ENCODE peak calls at places on chromosomes 3 and 15, in eight cellular contexts. Y is SK-N-SH, R is tibial nerve, S is GM12878, T is esophagus muscularis mucosa, W is K562, J is A549, Q is ovary. K is an unnamed sample.

GRCh38 chr15:67066041-67067021 is 929 bp downstream of the SMAD3 start:
- DNase-seq in J (no peak), T (no peak), W (peak; percentile 59), Q (no peak), R (no peak), Y (peak; percentile 65), S (no peak), K (peak; percentile 89)

GRCh38 chr15:37979597-37979996 is 45.2 kb downstream of the TMCO5A start:
- DNase-seq in R (no peak), S (no peak), Q (no peak), W (no peak), J (no peak), Y (peak; percentile 28), T (no peak), K (peak; percentile 9)

GRCh38 chr15:76155742-76156141 is 96.0 kb downstream of the TMEM266 start:
- DNase-seq in Y (no peak), J (no peak), S (no peak), W (no peak), T (no peak), Q (no peak), R (no peak), K (no peak)

GRCh38 chr15:101162701-101163483 is 89.0 kb downstream of the CHSY1 start:
- DNase-seq in W (no peak), R (no peak), Y (no peak), T (peak; percentile 95), Q (no peak), J (no peak), S (no peak), K (peak; percentile 51)

GRCh38 chr3:44387404-44387803 is 48.8 kb downstream of the TCAIM start:
- DNase-seq in S (no peak), Y (no peak), T (no peak), R (no peak), J (no peak), Q (no peak), W (no peak), K (no peak)

GRCh38 chr15:59203572-59203971 is 3.1 kb upstream of the LDHAL6B start:
- DNase-seq in Y (no peak), R (no peak), S (no peak), W (no peak), Q (no peak), J (no peak), T (no peak), K (no peak)

GRCh38 chr15:75508741-75509532 is 57.4 kb upstream of the SIN3A start:
- DNase-seq in J (peak; percentile 70), Q (no peak), Y (peak; percentile 40), R (no peak), W (peak; percentile 26), T (no peak), S (no peak), K (no peak)

GRCh38 chr3:69724722-69725435 is 14.4 kb upstream of the MITF start:
- DNase-seq in W (peak; percentile 80), J (peak; percentile 47), Y (no peak), S (no peak), Q (no peak), T (no peak), R (no peak), K (no peak)

GRCh38 chr15:60605879-60606304 is 127.0 kb upstream of the ICE2 start:
- DNase-seq in W (no peak), T (no peak), Y (peak; percentile 24), R (no peak), S (no peak), Q (no peak), J (no peak), K (no peak)

GRCh38 chr3:152444029-152444641 is 175.4 kb downstream of the MBNL1 start:
- DNase-seq in J (peak; percentile 73), S (peak; percentile 33), Y (peak; percentile 27), Q (no peak), R (no peak), T (no peak), W (no peak), K (no peak)

GRCh38 chr15:78280289-78281072 is 16.1 kb downstream of the DNAJA4 start:
- DNase-seq in T (no peak), R (no peak), Y (no peak), J (no peak), W (no peak), S (no peak), Q (no peak), K (no peak)

GRCh38 chr3:32859604-32860237 is 41.9 kb downstream of the TRIM71 start:
- DNase-seq in T (no peak), W (no peak), Q (no peak), S (no peak), J (no peak), R (no peak), Y (no peak), K (no peak)

GRCh38 chr3:33911525-33912322 is 113.3 kb downstream of the PDCD6IP start:
- DNase-seq in R (no peak), J (peak; percentile 41), Y (no peak), Q (no peak), S (no peak), W (no peak), T (no peak), K (no peak)

GRCh38 chr15:31377030-31377429 is 50.4 kb downstream of the KLF13 start:
- DNase-seq in J (no peak), Q (no peak), T (no peak), S (no peak), R (no peak), Y (no peak), W (no peak), K (peak; percentile 86)

GRCh38 chr15:25850154-25851111 is 12.7 kb downstream of the ATP10A start:
- DNase-seq in Y (peak; percentile 67), R (peak; percentile 27), W (peak; percentile 71), S (peak; percentile 28), J (peak; percentile 78), Q (peak; percentile 64), T (peak; percentile 96), K (peak; percentile 86)

GRCh38 chr15:68578175-68578959 is 426 bp upstream of the CORO2B start:
- DNase-seq in R (peak; percentile 68), W (no peak), J (peak; percentile 47), S (no peak), T (no peak), Q (peak; percentile 89), Y (peak; percentile 81), K (peak; percentile 63)

GRCh38 chr3:46542344-46542743 is 23.8 kb downstream of the LRRC2 start:
- DNase-seq in W (no peak), Y (no peak), J (no peak), S (no peak), R (no peak), Q (no peak), T (no peak), K (no peak)

GRCh38 chr3:187085021-187085666 is 54.2 kb downstream of the RPL39L start:
- DNase-seq in W (no peak), R (no peak), Y (no peak), T (no peak), S (no peak), J (no peak), Q (no peak), K (no peak)

GRCh38 chr3:21036888-21037287 is 714.1 kb downstream of the ZNF385D start:
- DNase-seq in S (no peak), Y (no peak), W (no peak), Q (no peak), R (no peak), T (no peak), J (no peak), K (no peak)

GRCh38 chr15:87713405-87713995 is 543.0 kb downstream of the NTRK3 start:
- DNase-seq in T (peak; percentile 29), W (no peak), Y (no peak), S (no peak), J (no peak), Q (no peak), R (no peak), K (no peak)

GRCh38 chr15:87712211-87712610 is 544.3 kb downstream of the NTRK3 start:
- DNase-seq in Y (no peak), Q (no peak), S (no peak), R (no peak), W (no peak), T (peak; percentile 60), J (no peak), K (no peak)

GRCh38 chr15:87720235-87720634 is 536.3 kb downstream of the NTRK3 start:
- DNase-seq in S (no peak), W (no peak), Y (no peak), T (no peak), J (no peak), Q (no peak), R (no peak), K (no peak)

GRCh38 chr15:87715252-87715651 is 541.3 kb downstream of the NTRK3 start:
- DNase-seq in S (no peak), W (no peak), Y (no peak), T (no peak), J (no peak), Q (no peak), R (no peak), K (no peak)

DNA sequence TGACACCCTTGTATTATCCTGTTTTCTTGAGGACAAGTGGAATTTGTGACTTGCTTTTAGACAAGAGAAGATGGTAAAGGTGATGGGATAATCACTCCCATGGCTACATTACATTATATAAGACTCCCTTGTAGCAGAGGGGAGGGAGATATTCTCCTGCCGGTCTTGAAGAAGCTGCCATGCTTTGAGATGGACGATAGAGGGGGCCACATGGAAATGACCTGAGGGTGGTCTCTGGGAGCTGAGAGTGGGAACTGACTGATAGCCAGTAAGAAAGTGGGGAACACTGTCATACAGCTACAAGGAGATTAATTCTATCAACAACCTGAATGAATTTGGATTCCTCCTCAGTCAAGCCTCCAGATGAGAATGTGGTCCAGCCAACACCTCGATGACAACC is 540.1 kb downstream of the NTRK3 start:
- DNase-seq in S (no peak), W (no peak), Q (no peak), J (no peak), R (no peak), T (no peak), Y (no peak), K (no peak)
- TF ChIP-seq CTCF in S (no peak), W (peak; percentile 35), Q (no peak), J (no peak), R (no peak), T (no peak), Y (no peak), K (no peak)

GRCh38 chr3:70951937-70952492 is 631.5 kb downstream of the FOXP1 start:
- DNase-seq in J (no peak), T (no peak), R (no peak), Q (no peak), Y (no peak), S (no peak), W (no peak), K (no peak)

GRCh38 chr3:70943886-70944285 is 631.4 kb upstream of the MDFIC2 start:
- DNase-seq in R (no peak), Y (no peak), Q (no peak), T (no peak), S (no peak), W (no peak), J (no peak), K (no peak)

GRCh38 chr3:70947584-70947983 is 635.1 kb upstream of the MDFIC2 start:
- DNase-seq in W (no peak), Q (no peak), R (no peak), J (no peak), S (no peak), T (no peak), Y (no peak), K (no peak)
- TF ChIP-seq EP300 in W (no peak), Q (no peak), R (no peak), J (no peak), S (no peak), T (no peak), Y (no peak), K (no peak)

GRCh38 chr15:82805994-82806406 is at the start of gene FSD2:
- DNase-seq in W (no peak), T (no peak), Q (no peak), S (peak; percentile 86), J (no peak), Y (no peak), R (no peak), K (peak; percentile 75)
- TF ChIP-seq CTCF in W (no peak), T (no peak), Q (no peak), S (peak; percentile 12), J (no peak), Y (no peak), R (no peak), K (no peak)

GRCh38 chr3:148078659-148079058 is 619.0 kb upstream of the AGTR1 start:
- DNase-seq in S (no peak), J (no peak), Y (no peak), R (no peak), T (no peak), Q (no peak), W (no peak), K (no peak)
- TF ChIP-seq EP300 in S (no peak), J (no peak), Y (no peak), R (no peak), T (no peak), Q (no peak), W (no peak), K (no peak)